ENCODE peak calls at places on chromosomes 4 and X, in ten cellular contexts. One of them, this sample, is unnamed.

GRCh38 chrX:44062842-44063241 is 89.7 kb upstream of the NDP start:
- DNase-seq in KBM-7: peak
- DNase-seq in M059J: peak
- DNase-seq in pons: no peak
- DNase-seq in HEK293T: no peak
- DNase-seq in WTC11: no peak
- DNase-seq in neuronal stem cell: no peak
- DNase-seq in CD8-positive, alpha-beta memory T cell: no peak
- DNase-seq in Caco-2: no peak
- DNase-seq in activated T-helper 1 cell treated with anti-CD3 and anti-CD28 coated beads, Interleukin-2, amount 50 U/mL, for 16 hours: no peak
- DNase-seq in this sample: peak

GRCh38 chrX:147853701-147854100 is 58.0 kb upstream of the FMR1 start:
- DNase-seq in M059J: no peak
- DNase-seq in KBM-7: no peak
- DNase-seq in Caco-2: no peak
- DNase-seq in WTC11: no peak
- DNase-seq in pons: no peak
- DNase-seq in activated T-helper 1 cell treated with anti-CD3 and anti-CD28 coated beads, Interleukin-2, amount 50 U/mL, for 16 hours: no peak
- DNase-seq in HEK293T: no peak
- DNase-seq in CD8-positive, alpha-beta memory T cell: no peak
- DNase-seq in neuronal stem cell: no peak
- DNase-seq in this sample: no peak

GRCh38 chr4:83536649-83537352 is 893 bp downstream of the GPAT3 start:
- DNase-seq in Caco-2: no peak
- DNase-seq in activated T-helper 1 cell treated with anti-CD3 and anti-CD28 coated beads, Interleukin-2, amount 50 U/mL, for 16 hours: no peak
- DNase-seq in HEK293T: peak
- DNase-seq in M059J: no peak
- DNase-seq in WTC11: peak
- DNase-seq in CD8-positive, alpha-beta memory T cell: no peak
- DNase-seq in pons: no peak
- DNase-seq in KBM-7: peak
- DNase-seq in neuronal stem cell: peak
- DNase-seq in this sample: no peak

GRCh38 chr4:13484749-13485345 is 707 bp upstream of the RAB28 start:
- DNase-seq in WTC11: no peak
- DNase-seq in Caco-2: no peak
- DNase-seq in neuronal stem cell: no peak
- DNase-seq in activated T-helper 1 cell treated with anti-CD3 and anti-CD28 coated beads, Interleukin-2, amount 50 U/mL, for 16 hours: no peak
- DNase-seq in M059J: peak
- DNase-seq in KBM-7: no peak
- DNase-seq in HEK293T: peak
- DNase-seq in CD8-positive, alpha-beta memory T cell: no peak
- DNase-seq in pons: no peak
- DNase-seq in this sample: peak

GRCh38 chrX:100208076-100208475 is 202.0 kb downstream of the PCDH19 start:
- DNase-seq in neuronal stem cell: no peak
- DNase-seq in KBM-7: no peak
- DNase-seq in activated T-helper 1 cell treated with anti-CD3 and anti-CD28 coated beads, Interleukin-2, amount 50 U/mL, for 16 hours: no peak
- DNase-seq in M059J: no peak
- DNase-seq in CD8-positive, alpha-beta memory T cell: no peak
- DNase-seq in HEK293T: no peak
- DNase-seq in WTC11: no peak
- DNase-seq in Caco-2: no peak
- DNase-seq in pons: no peak
- DNase-seq in this sample: no peak

GRCh38 chr4:189973646-189974045 is 33.0 kb downstream of the FRG1 start:
- DNase-seq in WTC11: no peak
- DNase-seq in HEK293T: no peak
- DNase-seq in M059J: no peak
- DNase-seq in Caco-2: no peak
- DNase-seq in pons: no peak
- DNase-seq in KBM-7: no peak
- DNase-seq in neuronal stem cell: no peak
- DNase-seq in CD8-positive, alpha-beta memory T cell: no peak
- DNase-seq in activated T-helper 1 cell treated with anti-CD3 and anti-CD28 coated beads, Interleukin-2, amount 50 U/mL, for 16 hours: no peak
- DNase-seq in this sample: no peak

GRCh38 chrX:150293311-150294013 is 69.7 kb upstream of the MAMLD1 start:
- DNase-seq in HEK293T: no peak
- DNase-seq in KBM-7: no peak
- DNase-seq in neuronal stem cell: no peak
- DNase-seq in pons: no peak
- DNase-seq in WTC11: no peak
- DNase-seq in Caco-2: no peak
- DNase-seq in activated T-helper 1 cell treated with anti-CD3 and anti-CD28 coated beads, Interleukin-2, amount 50 U/mL, for 16 hours: no peak
- DNase-seq in CD8-positive, alpha-beta memory T cell: no peak
- DNase-seq in M059J: no peak
- DNase-seq in this sample: no peak

GRCh38 chrX:49071877-49072711 is 1.7 kb downstream of the PRAF2 start:
- DNase-seq in pons: peak
- DNase-seq in HEK293T: no peak
- DNase-seq in KBM-7: no peak
- DNase-seq in Caco-2: no peak
- DNase-seq in neuronal stem cell: no peak
- DNase-seq in activated T-helper 1 cell treated with anti-CD3 and anti-CD28 coated beads, Interleukin-2, amount 50 U/mL, for 16 hours: no peak
- DNase-seq in WTC11: peak
- DNase-seq in CD8-positive, alpha-beta memory T cell: no peak
- DNase-seq in M059J: no peak
- DNase-seq in this sample: no peak